ENCODE peak calls at places on chromosome 9, in eight cellular contexts. A is GM23338, L is RWPE2, C is cardiac muscle cell, T is IMR-90, U is tibial nerve, W is suprapubic skin, Q is endothelial cell of umbilical vein. G is an unnamed sample.

GRCh38 chr9:116985636-116986414 is 298.7 kb downstream of the TRIM32 start:
- DNase-seq in W (no peak), A (no peak), Q (no peak), U (no peak), T (no peak), L (no peak), C (no peak), G (no peak)

GRCh38 chr9:128343855-128344254 is 3.5 kb downstream of the SLC27A4 start:
- DNase-seq in T (no peak), W (no peak), C (no peak), L (no peak), A (no peak), U (no peak), Q (no peak), G (no peak)

GRCh38 chr9:133255371-133255940 is 19.5 kb downstream of the ABO start:
- DNase-seq in Q (no peak), L (no peak), U (no peak), C (no peak), W (no peak), T (no peak), A (no peak), G (no peak)

GRCh38 chr9:78130004-78130403 is 98.4 kb upstream of the GNAQ start:
- DNase-seq in A (peak), W (no peak), T (no peak), U (no peak), L (no peak), Q (peak), C (peak), G (peak)

GRCh38 chr9:35734096-35734495 is 1.6 kb downstream of the CREB3 start:
- DNase-seq in C (no peak), U (no peak), A (no peak), L (no peak), Q (no peak), W (no peak), T (peak), G (no peak)

GRCh38 chr9:68443560-68443959 is 87.1 kb downstream of the PGM5 start:
- DNase-seq in A (no peak), L (no peak), U (no peak), W (no peak), T (no peak), Q (no peak), C (no peak), G (no peak)

GRCh38 chr9:127224178-127224882 is 40.2 kb upstream of the GARNL3 start:
- DNase-seq in U (peak), W (peak), T (peak), C (peak), Q (peak), L (peak), A (peak), G (peak)

GRCh38 chr9:137550958-137551655 is 572 bp upstream of the MRPL41 start:
- DNase-seq in C (no peak), A (peak), U (no peak), L (no peak), W (peak), Q (peak), T (peak), G (no peak)

GRCh38 chr9:115998661-115999060 is 154.9 kb upstream of the PAPPA start:
- DNase-seq in U (no peak), L (no peak), T (peak), C (peak), Q (no peak), W (no peak), A (no peak), G (no peak)

GRCh38 chr9:111099199-111100005 is 61.1 kb upstream of the LPAR1 start:
- DNase-seq in C (no peak), U (no peak), T (no peak), L (no peak), Q (no peak), A (peak), W (no peak), G (no peak)

GRCh38 chr9:128073260-128073886 is 5.3 kb downstream of the SLC25A25 start:
- DNase-seq in Q (no peak), T (peak), A (no peak), W (no peak), C (peak), L (no peak), U (no peak), G (no peak)

GRCh38 chr9:114112778-114113585 is 13.9 kb upstream of the KIF12 start:
- DNase-seq in T (peak), C (peak), W (peak), U (peak), Q (no peak), A (no peak), L (no peak), G (peak)

GRCh38 chr9:117448066-117448465 is 33.2 kb upstream of the ASTN2 start:
- DNase-seq in U (no peak), T (no peak), W (no peak), C (no peak), A (peak), Q (no peak), L (no peak), G (no peak)

GRCh38 chr9:130186839-130187522 is 14.8 kb downstream of the NCS1 start:
- DNase-seq in T (peak), Q (no peak), U (no peak), W (no peak), A (peak), L (no peak), C (peak), G (no peak)
- H3K4me3 ChIP-seq in T (no peak), Q (no peak), U (peak), W (peak), A (no peak), L (no peak), C (no peak), G (no peak)

GRCh38 chr9:85741875-85742629 is at the start of gene AGTPBP1:
- DNase-seq in C (peak), T (peak), L (peak), Q (peak), A (peak), W (peak), U (peak), G (peak)
- TF ChIP-seq CTCF in C (peak), T (no peak), L (no peak), Q (no peak), A (no peak), W (no peak), U (no peak), G (no peak)

DNA sequence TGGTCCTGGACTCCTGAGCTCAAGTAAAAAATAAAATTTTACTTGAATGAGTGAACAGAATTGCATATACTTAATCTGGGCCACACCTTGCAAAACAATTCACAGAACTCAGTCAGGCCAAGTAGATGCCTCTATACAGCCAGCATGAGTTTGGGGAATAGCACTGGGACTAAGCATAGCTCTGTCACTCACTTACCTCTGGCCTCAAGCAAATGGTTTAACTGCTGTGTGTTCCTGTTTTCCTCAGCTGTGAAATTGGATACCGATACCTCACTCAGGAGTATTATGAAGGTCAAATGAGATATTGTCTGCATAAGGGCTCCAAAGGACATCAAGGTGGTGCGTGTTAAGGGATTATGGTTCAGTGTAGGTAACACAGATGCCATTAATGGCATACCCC is 10.9 kb upstream of the FRMPD1 start:
- DNase-seq in U (no peak), L (no peak), Q (no peak), C (no peak), A (no peak), W (no peak), T (no peak), G (no peak)
- H3K4me3 ChIP-seq in U (no peak), L (no peak), Q (no peak), C (no peak), A (no peak), W (no peak), T (no peak), G (no peak)

DNA sequence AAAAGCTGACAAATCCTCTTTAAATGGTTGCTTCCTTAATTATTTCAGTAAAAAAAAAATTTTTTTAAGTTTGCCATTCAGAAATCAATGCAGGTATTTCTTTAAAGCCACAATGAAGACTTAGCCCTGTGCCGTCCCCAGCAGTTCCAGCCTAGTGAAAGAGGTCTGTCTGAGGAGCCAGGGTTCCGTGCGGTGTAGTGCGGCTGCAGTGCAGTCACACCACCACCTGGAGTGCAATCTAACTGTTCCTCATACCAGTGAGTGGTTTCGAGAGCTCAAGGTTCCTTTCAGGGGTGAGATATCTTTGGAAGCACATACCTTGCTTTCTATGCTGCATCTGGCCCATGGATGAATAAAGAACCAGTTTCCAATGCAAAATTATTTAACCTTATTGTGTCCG is 87.5 kb downstream of the FANCC start:
- DNase-seq in L (no peak), T (no peak), U (no peak), A (peak), Q (no peak), C (no peak), W (no peak), G (no peak)
- TF ChIP-seq CTCF in L (no peak), T (no peak), U (no peak), A (peak), Q (no peak), C (no peak), W (no peak), G (no peak)

DNA sequence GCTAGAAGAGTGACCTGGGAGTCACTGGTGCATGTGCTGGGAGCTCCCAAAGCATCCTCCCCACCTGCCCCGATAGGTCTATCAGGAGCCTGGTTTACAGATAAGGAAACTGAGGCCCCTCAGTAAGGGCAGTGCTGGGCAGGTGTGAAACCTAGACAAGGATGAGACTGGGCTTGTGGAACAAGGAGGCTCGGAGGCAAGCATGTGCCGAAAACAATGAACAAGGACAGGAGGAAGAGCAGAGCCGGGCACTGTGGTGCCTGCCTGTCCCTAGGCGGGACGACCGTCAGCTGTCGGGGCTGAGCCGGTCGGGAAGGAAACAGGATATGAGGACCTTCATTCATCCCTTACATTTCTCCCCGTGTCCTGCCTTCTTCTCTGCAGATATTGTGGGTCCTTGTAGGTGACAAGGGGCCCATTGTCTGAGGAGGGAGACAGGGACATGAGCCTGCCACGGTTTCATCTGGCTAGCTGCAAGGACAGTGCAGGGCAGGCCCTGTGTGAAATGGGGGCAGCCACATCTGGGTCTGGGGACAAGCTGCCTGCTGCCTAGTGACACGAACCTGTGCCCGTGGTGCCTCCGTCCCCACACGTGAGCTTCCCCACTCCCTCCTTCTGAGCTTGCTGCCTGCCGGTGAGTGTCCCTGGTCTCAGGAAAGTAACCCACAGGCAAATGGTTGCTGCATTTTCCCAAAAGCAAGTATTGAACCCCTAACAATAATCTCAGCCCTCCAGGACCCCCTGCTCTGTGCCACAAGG is 18.6 kb downstream of the FGD3 start:
- DNase-seq in A (no peak), C (no peak), U (no peak), Q (no peak), T (no peak), L (peak), W (peak), G (no peak)
- H3K4me3 ChIP-seq in A (no peak), C (no peak), U (peak), Q (no peak), T (no peak), L (no peak), W (peak), G (no peak)

GRCh38 chr9:34253460-34253837 is 74.6 kb downstream of the UBAP1 start:
- DNase-seq in L (no peak), C (peak), U (no peak), W (no peak), Q (no peak), T (peak), A (no peak), G (peak)
- TF ChIP-seq CTCF in L (peak), C (peak), U (peak), W (peak), Q (no peak), T (peak), A (peak), G (peak)

DNA sequence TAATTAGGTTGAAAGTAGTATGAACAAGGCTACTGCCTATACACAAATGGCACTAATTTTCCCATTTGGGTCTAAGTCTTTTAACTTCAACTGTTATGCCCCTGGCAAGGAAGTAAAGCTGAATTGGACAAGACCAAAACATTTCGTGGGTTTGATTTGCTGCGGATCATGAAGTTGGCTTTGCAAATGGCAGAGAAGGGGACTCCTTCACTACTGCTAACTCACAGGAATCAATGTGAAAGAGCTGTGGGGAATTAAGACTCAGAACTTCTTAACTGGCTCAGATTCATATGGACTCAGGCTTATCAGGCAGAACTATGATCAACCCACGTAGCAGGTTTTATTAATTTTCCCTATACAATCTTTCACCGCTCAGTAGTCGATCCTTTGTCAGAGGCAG is 73.8 kb upstream of the IFNE start:
- DNase-seq in W (no peak), L (no peak), A (no peak), U (no peak), Q (peak), T (no peak), C (peak), G (peak)
- H3K4me3 ChIP-seq in W (no peak), L (peak), A (no peak), U (no peak), Q (no peak), T (peak), C (no peak), G (peak)

G was measured in astrocyte of the spinal cord.